ENCODE peak calls at places on chromosomes 12 and 14, in eight cellular contexts. One of them, this sample, is unnamed.

GRCh38 chr14:67733609-67734008 is 31.9 kb downstream of the RDH12 start:
- DNase-seq in CD8-positive, alpha-beta memory T cell: no peak
- DNase-seq in PC-3: no peak
- DNase-seq in effector memory CD8-positive, alpha-beta T cell: no peak
- DNase-seq in AG04449: no peak
- DNase-seq in GM13976: no peak
- DNase-seq in iris pigment epithelial cell: no peak
- DNase-seq in activated T-cell treated with anti-CD3 and anti-CD28 coated beads for 24 hours: no peak
- DNase-seq in this sample: no peak

GRCh38 chr14:45680531-45680930 is 427.5 kb upstream of the MIS18BP1 start:
- DNase-seq in CD8-positive, alpha-beta memory T cell: no peak
- DNase-seq in PC-3: peak; percentile 11
- DNase-seq in effector memory CD8-positive, alpha-beta T cell: no peak
- DNase-seq in AG04449: no peak
- DNase-seq in GM13976: no peak
- DNase-seq in iris pigment epithelial cell: no peak
- DNase-seq in activated T-cell treated with anti-CD3 and anti-CD28 coated beads for 24 hours: no peak
- DNase-seq in this sample: no peak

GRCh38 chr12:127552838-127553237 is 714.1 kb upstream of the TMEM132C start:
- DNase-seq in CD8-positive, alpha-beta memory T cell: no peak
- DNase-seq in PC-3: no peak
- DNase-seq in effector memory CD8-positive, alpha-beta T cell: no peak
- DNase-seq in AG04449: no peak
- DNase-seq in GM13976: no peak
- DNase-seq in iris pigment epithelial cell: no peak
- DNase-seq in activated T-cell treated with anti-CD3 and anti-CD28 coated beads for 24 hours: no peak
- DNase-seq in this sample: no peak

GRCh38 chr14:36820901-36821300 is 159.2 kb downstream of the PAX9 start:
- DNase-seq in CD8-positive, alpha-beta memory T cell: no peak
- DNase-seq in PC-3: no peak
- DNase-seq in effector memory CD8-positive, alpha-beta T cell: no peak
- DNase-seq in AG04449: no peak
- DNase-seq in GM13976: no peak
- DNase-seq in iris pigment epithelial cell: no peak
- DNase-seq in activated T-cell treated with anti-CD3 and anti-CD28 coated beads for 24 hours: no peak
- DNase-seq in this sample: no peak

GRCh38 chr12:56634837-56635538 is 4.9 kb upstream of the BAZ2A start:
- DNase-seq in CD8-positive, alpha-beta memory T cell: peak; percentile 79
- DNase-seq in PC-3: peak; percentile 92
- DNase-seq in effector memory CD8-positive, alpha-beta T cell: peak; percentile 61
- DNase-seq in AG04449: no peak
- DNase-seq in GM13976: peak; percentile 83
- DNase-seq in iris pigment epithelial cell: peak; percentile 83
- DNase-seq in activated T-cell treated with anti-CD3 and anti-CD28 coated beads for 24 hours: peak; percentile 52
- DNase-seq in this sample: peak; percentile 92

GRCh38 chr12:749871-750270 is 2.5 kb upstream of the WNK1 start:
- DNase-seq in CD8-positive, alpha-beta memory T cell: no peak
- DNase-seq in PC-3: no peak
- DNase-seq in effector memory CD8-positive, alpha-beta T cell: no peak
- DNase-seq in AG04449: no peak
- DNase-seq in GM13976: no peak
- DNase-seq in iris pigment epithelial cell: no peak
- DNase-seq in activated T-cell treated with anti-CD3 and anti-CD28 coated beads for 24 hours: no peak
- DNase-seq in this sample: no peak

GRCh38 chr12:2963760-2964292 is 4.6 kb downstream of the TEAD4 start:
- DNase-seq in CD8-positive, alpha-beta memory T cell: no peak
- DNase-seq in PC-3: no peak
- DNase-seq in effector memory CD8-positive, alpha-beta T cell: no peak
- DNase-seq in AG04449: no peak
- DNase-seq in GM13976: no peak
- DNase-seq in iris pigment epithelial cell: peak; percentile 12
- DNase-seq in activated T-cell treated with anti-CD3 and anti-CD28 coated beads for 24 hours: no peak
- DNase-seq in this sample: peak; percentile 43

GRCh38 chr12:14403711-14404164 is 38.3 kb downstream of the ATF7IP start:
- DNase-seq in CD8-positive, alpha-beta memory T cell: peak; percentile 69
- DNase-seq in PC-3: peak; percentile 29
- DNase-seq in effector memory CD8-positive, alpha-beta T cell: peak; percentile 35
- DNase-seq in AG04449: peak; percentile 59
- DNase-seq in GM13976: peak; percentile 50
- DNase-seq in iris pigment epithelial cell: peak; percentile 83
- DNase-seq in activated T-cell treated with anti-CD3 and anti-CD28 coated beads for 24 hours: no peak
- DNase-seq in this sample: peak; percentile 81

GRCh38 chr12:71938728-71939385 is at the start of gene TPH2:
- DNase-seq in CD8-positive, alpha-beta memory T cell: peak; percentile 50
- DNase-seq in PC-3: peak; percentile 78
- DNase-seq in effector memory CD8-positive, alpha-beta T cell: peak; percentile 26
- DNase-seq in AG04449: no peak
- DNase-seq in GM13976: peak; percentile 18
- DNase-seq in iris pigment epithelial cell: peak; percentile 55
- DNase-seq in activated T-cell treated with anti-CD3 and anti-CD28 coated beads for 24 hours: no peak
- DNase-seq in this sample: peak; percentile 75

This sample was measured in mesenchymal stem cell.